ENCODE peak calls at places on chromosomes 12 and 14, in seven cellular contexts. I is astrocyte of the cerebellum, Q is astrocyte of the spinal cord, U is Calu3, A is GM10248, W is activated B cell treated with CpG ODN at 0.5 μM for 24 hours, Y is transverse colon. V is an unnamed sample.

GRCh38 chr12:132115500-132115899 is 28.6 kb downstream of the DDX51 start:
- DNase-seq in I (no peak), Q (no peak), U (no peak), A (no peak), W (no peak), Y (no peak), V (no peak)

GRCh38 chr14:58415636-58416559 is 11.4 kb downstream of the TIMM9 start:
- DNase-seq in I (no peak), Q (no peak), U (no peak), A (no peak), W (no peak), Y (no peak), V (no peak)

GRCh38 chr12:96197503-96198272 is 3.5 kb downstream of the ELK3 start:
- DNase-seq in I (peak; percentile 77), Q (peak; percentile 94), U (peak; percentile 20), A (no peak), W (no peak), Y (no peak), V (peak; percentile 90)

GRCh38 chr12:26833692-26834168 is 736 bp upstream of the ITPR2 start:
- DNase-seq in I (no peak), Q (peak; percentile 27), U (no peak), A (peak; percentile 63), W (peak; percentile 38), Y (peak; percentile 62), V (peak; percentile 80)

GRCh38 chr14:24941719-24942118 is 108.2 kb downstream of the STXBP6 start:
- DNase-seq in I (no peak), Q (no peak), U (peak; percentile 15), A (peak; percentile 14), W (no peak), Y (peak; percentile 68), V (no peak)

GRCh38 chr12:91215940-91216454 is 33.4 kb upstream of the DCN start:
- DNase-seq in I (no peak), Q (peak; percentile 70), U (no peak), A (no peak), W (no peak), Y (no peak), V (no peak)

GRCh38 chr12:46831335-46832083 is 5.7 kb upstream of the SLC38A4 start:
- DNase-seq in I (no peak), Q (peak; percentile 8), U (no peak), A (no peak), W (no peak), Y (peak; percentile 21), V (peak; percentile 12)

GRCh38 chr12:116736962-116737773 is 701 bp downstream of the SPRING1 start:
- DNase-seq in I (no peak), Q (no peak), U (peak; percentile 35), A (peak; percentile 22), W (no peak), Y (peak; percentile 26), V (no peak)

GRCh38 chr12:25388216-25388615 is 137.5 kb upstream of the KRAS start:
- DNase-seq in I (peak; percentile 20), Q (peak; percentile 62), U (no peak), A (no peak), W (no peak), Y (peak; percentile 51), V (no peak)

GRCh38 chr12:108425238-108425795 is 86.2 kb upstream of the CMKLR1 start:
- DNase-seq in I (no peak), Q (no peak), U (no peak), A (no peak), W (no peak), Y (no peak), V (peak; percentile 28)

GRCh38 chr14:72024043-72024407 is 91.8 kb downstream of the RGS6 start:
- DNase-seq in I (no peak), Q (peak; percentile 3), U (peak; percentile 44), A (peak; percentile 30), W (no peak), Y (peak; percentile 8), V (peak; percentile 45)

GRCh38 chr12:116803018-116803736 is 65.1 kb downstream of the RNFT2 start:
- DNase-seq in I (no peak), Q (no peak), U (no peak), A (no peak), W (no peak), Y (no peak), V (no peak)

GRCh38 chr12:98587084-98587483 is 6.4 kb upstream of the SLC25A3 start:
- DNase-seq in I (no peak), Q (no peak), U (no peak), A (no peak), W (no peak), Y (no peak), V (no peak)

GRCh38 chr12:71838231-71838630 is 1.3 kb upstream of the TBC1D15 start:
- DNase-seq in I (no peak), Q (no peak), U (peak; percentile 62), A (no peak), W (no peak), Y (no peak), V (no peak)

GRCh38 chr12:57416039-57416996 is 14.5 kb downstream of the R3HDM2 start:
- DNase-seq in I (no peak), Q (no peak), U (no peak), A (no peak), W (no peak), Y (no peak), V (peak; percentile 19)

GRCh38 chr14:44166611-44167010 is 340.5 kb downstream of the FSCB start:
- DNase-seq in I (no peak), Q (no peak), U (no peak), A (no peak), W (no peak), Y (no peak), V (no peak)

GRCh38 chr12:91781114-91781513 is 364.5 kb downstream of the BTG1 start:
- DNase-seq in I (peak; percentile 19), Q (peak; percentile 49), U (no peak), A (no peak), W (no peak), Y (no peak), V (peak; percentile 52)

GRCh38 chr12:20096430-20096829 is 271.9 kb upstream of the PDE3A start:
- DNase-seq in I (no peak), Q (no peak), U (no peak), A (no peak), W (no peak), Y (no peak), V (no peak)

GRCh38 chr12:50397122-50397650 is 777 bp upstream of the FAM186A start:
- DNase-seq in I (no peak), Q (no peak), U (no peak), A (no peak), W (no peak), Y (no peak), V (no peak)

GRCh38 chr14:61350427-61350826 is 29.0 kb downstream of the PRKCH start:
- DNase-seq in I (no peak), Q (no peak), U (no peak), A (no peak), W (no peak), Y (no peak), V (no peak)

GRCh38 chr14:35374273-35374681 is 30.3 kb downstream of the NFKBIA start:
- DNase-seq in I (peak; percentile 86), Q (peak; percentile 93), U (peak; percentile 62), A (no peak), W (no peak), Y (peak; percentile 54), V (peak; percentile 99)

GRCh38 chr12:69873429-69873828 is 48.4 kb downstream of the MYRFL start:
- DNase-seq in I (no peak), Q (no peak), U (no peak), A (no peak), W (no peak), Y (no peak), V (peak; percentile 31)

GRCh38 chr12:112380663-112381420 is 1.4 kb downstream of the HECTD4 start:
- DNase-seq in I (no peak), Q (no peak), U (no peak), A (no peak), W (peak; percentile 16), Y (no peak), V (no peak)

GRCh38 chr14:71004481-71004880 is 97.2 kb downstream of the PCNX1 start:
- DNase-seq in I (no peak), Q (peak; percentile 35), U (no peak), A (no peak), W (no peak), Y (no peak), V (no peak)

GRCh38 chr12:109770861-109771670 is 57.4 kb downstream of the FAM222A start:
- DNase-seq in I (no peak), Q (no peak), U (no peak), A (no peak), W (peak; percentile 12), Y (no peak), V (no peak)
- TF ChIP-seq CTCF in I (no peak), Q (no peak), U (no peak), A (no peak), W (no peak), Y (no peak), V (no peak)

DNA sequence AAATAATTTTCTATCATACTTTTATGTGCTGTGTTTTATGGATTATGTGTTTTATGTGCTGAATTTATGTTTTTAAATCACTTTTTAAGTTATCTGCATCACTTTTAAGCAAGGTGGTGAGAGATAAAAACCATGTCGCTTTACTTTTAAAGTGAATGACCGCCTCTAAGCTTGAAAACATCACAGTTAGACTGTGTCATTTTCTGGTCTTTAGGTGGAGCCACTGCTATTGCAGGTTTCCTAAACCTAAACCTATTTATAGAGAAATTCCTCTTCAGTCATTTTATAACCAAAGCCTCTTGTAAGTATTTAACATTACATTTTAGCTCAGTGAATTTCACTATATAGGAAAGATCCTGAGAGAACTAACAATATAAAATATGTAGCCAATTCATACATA is 21.0 kb upstream of the MDM2 start:
- DNase-seq in I (no peak), Q (peak; percentile 46), U (no peak), A (no peak), W (no peak), Y (no peak), V (peak; percentile 35)
- TF ChIP-seq CTCF in I (no peak), Q (peak; percentile 33), U (no peak), A (no peak), W (no peak), Y (no peak), V (peak; percentile 21)

GRCh38 chr14:54503476-54503875 is 6.2 kb upstream of the CGRRF1 start:
- DNase-seq in I (no peak), Q (peak; percentile 43), U (peak; percentile 25), A (no peak), W (no peak), Y (no peak), V (peak; percentile 72)
- TF ChIP-seq CTCF in I (peak; percentile 58), Q (peak; percentile 59), U (no peak), A (peak; percentile 15), W (no peak), Y (no peak), V (peak; percentile 66)

DNA sequence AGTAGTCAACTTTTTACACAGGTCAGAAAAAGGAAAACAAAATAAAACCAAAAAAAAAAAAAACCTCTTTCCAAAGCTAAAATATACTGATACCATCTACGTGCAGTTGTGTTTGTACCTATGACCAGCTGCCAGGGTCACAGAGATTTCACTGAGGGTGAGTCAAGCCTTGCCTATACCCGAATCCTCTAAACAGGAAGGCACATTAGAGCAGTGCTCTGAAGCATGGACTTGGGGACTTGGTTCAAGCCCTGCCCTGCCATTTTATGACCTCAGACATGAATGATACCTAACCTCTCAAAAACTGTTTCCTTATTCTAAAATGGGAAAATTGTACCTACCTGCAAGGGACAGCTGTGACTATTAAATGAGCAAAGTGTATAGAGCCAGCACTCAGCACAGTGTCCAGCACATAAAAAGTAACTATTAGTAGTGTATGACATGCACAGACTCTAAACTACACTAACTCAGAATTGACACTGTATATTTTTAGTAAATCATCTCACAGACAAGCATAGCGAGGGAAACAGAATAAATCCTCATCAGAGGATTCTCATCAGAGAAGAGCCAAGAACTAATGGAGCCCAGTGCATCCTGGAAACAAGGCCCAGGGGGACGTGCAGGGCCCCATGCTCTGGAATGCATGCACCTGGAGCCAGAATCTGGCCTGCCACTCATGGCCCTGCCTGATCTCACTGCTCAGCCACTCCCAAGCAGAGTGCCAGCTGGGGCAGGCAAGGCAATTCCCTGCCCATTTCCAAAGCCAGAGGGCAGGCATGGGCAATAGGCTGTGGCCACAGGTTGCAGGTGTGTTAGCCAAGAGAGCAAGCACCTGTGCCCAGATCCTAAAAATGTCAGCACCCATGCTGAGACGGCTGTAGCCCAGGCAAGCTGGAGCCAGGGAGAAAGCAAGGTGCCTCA is 57.0 kb downstream of the NT5DC3 start:
- DNase-seq in I (no peak), Q (no peak), U (no peak), A (no peak), W (no peak), Y (peak; percentile 46), V (no peak)
- TF ChIP-seq CTCF in I (no peak), Q (no peak), U (no peak), A (no peak), W (no peak), Y (peak; percentile 56), V (no peak)